ENCODE peak calls at places on chromosomes 7 and 10, in nine cellular contexts. R is fibroblast of villous mesenchyme; C is left cardiac atrium; W is activated CD8-positive, alpha-beta memory T cell treated with anti-CD3 and anti-CD28 coated beads, Interleukin-2, amount 10 ng/mL, durations not matched to agents 7 days and 5 days; F is Panc1; Q is NCI-H2107; D is transverse colon; V is CD8-positive, alpha-beta T cell; Z is NCI-H187. A is an unnamed sample.

GRCh38 chr7:139731802-139732470 is 45.9 kb downstream of the HIPK2 start:
- DNase-seq in W (no peak), D (peak), R (peak), V (no peak), Q (no peak), Z (no peak), F (peak), C (peak), A (peak)

GRCh38 chr10:42875792-42876191 is 93.2 kb downstream of the BMS1 start:
- DNase-seq in F (no peak), C (peak), R (peak), Q (no peak), W (no peak), Z (no peak), D (no peak), V (no peak), A (peak)

GRCh38 chr7:50631100-50631499 is 65.9 kb upstream of the DDC start:
- DNase-seq in Q (no peak), R (no peak), F (no peak), V (no peak), C (no peak), D (no peak), Z (no peak), W (no peak), A (no peak)

GRCh38 chr7:7119668-7120208 is 62.6 kb upstream of the C1GALT1 start:
- DNase-seq in W (no peak), R (no peak), Z (no peak), F (no peak), D (no peak), Q (no peak), V (no peak), C (no peak), A (no peak)

GRCh38 chr7:150405584-150406310 is 26.6 kb downstream of the ZNF775 start:
- DNase-seq in R (no peak), W (no peak), Q (no peak), Z (no peak), V (no peak), F (no peak), D (peak), C (no peak), A (no peak)

GRCh38 chr7:141014091-141014490 is 661 bp downstream of the MRPS33 start:
- DNase-seq in D (no peak), V (no peak), Q (no peak), W (no peak), R (peak), Z (no peak), F (no peak), C (no peak), A (peak)

GRCh38 chr7:8937204-8937603 is 503.8 kb downstream of the NXPH1 start:
- DNase-seq in Z (no peak), R (no peak), F (no peak), V (no peak), W (no peak), C (no peak), D (no peak), Q (no peak), A (no peak)

GRCh38 chr10:124865676-124866075 is 64.1 kb downstream of the ABRAXAS2 start:
- DNase-seq in D (no peak), Z (no peak), V (no peak), W (no peak), C (no peak), R (no peak), Q (no peak), F (no peak), A (no peak)

GRCh38 chr10:78738457-78738856 is 330.3 kb upstream of the ZMIZ1 start:
- DNase-seq in F (no peak), W (no peak), C (no peak), V (no peak), R (no peak), Q (no peak), Z (no peak), D (no peak), A (no peak)

GRCh38 chr10:77179015-77179695 is 458.5 kb downstream of the KCNMA1 start:
- DNase-seq in Q (no peak), R (peak), C (peak), W (no peak), F (no peak), V (no peak), D (peak), Z (no peak), A (peak)

GRCh38 chr10:110572862-110573261 is 5.4 kb downstream of the SMC3 start:
- DNase-seq in C (no peak), R (no peak), V (no peak), D (no peak), F (no peak), Q (no peak), Z (no peak), W (no peak), A (no peak)